ENCODE peak calls at places on chromosomes 7 and 10, in six cellular contexts. K is progenitor cell of endocrine pancreas; V is activated CD4-positive, alpha-beta T cell treated with anti-CD3 and anti-CD28 coated beads, Interleukin-2, amount 50 U/mL, for 48 hours; O is left lobe of liver; G is SK-MEL-5; D is PC-9. X is an unnamed sample.

GRCh38 chr10:76558586-76558985 is 1079.0 kb downstream of the KCNMA1 start:
- DNase-seq in K (no peak), G (no peak), V (no peak), O (peak), D (no peak), X (no peak)

GRCh38 chr10:82609845-82610244 is 734.9 kb downstream of the NRG3 start:
- DNase-seq in O (no peak), V (no peak), G (no peak), K (no peak), D (no peak), X (no peak)

GRCh38 chr7:96599288-96599936 is 110.2 kb downstream of the SEM1 start:
- DNase-seq in V (no peak), K (no peak), O (no peak), G (no peak), D (no peak), X (no peak)

GRCh38 chr10:114565066-114565465 is 93.0 kb downstream of the ABLIM1 start:
- DNase-seq in D (no peak), O (no peak), K (no peak), G (no peak), V (no peak), X (no peak)

GRCh38 chr7:66265566-66265965 is 60.4 kb downstream of the TPST1 start:
- DNase-seq in V (no peak), G (peak), K (no peak), O (no peak), D (no peak), X (peak)

GRCh38 chr10:62018141-62018911 is 116.8 kb downstream of the ARID5B start:
- DNase-seq in G (peak), D (no peak), V (no peak), O (no peak), K (no peak), X (no peak)

GRCh38 chr7:111633878-111634277 is 71.6 kb upstream of the IMMP2L start:
- DNase-seq in O (no peak), V (no peak), K (no peak), G (no peak), D (no peak), X (no peak)

GRCh38 chr7:135853499-135853898 is 104.9 kb upstream of the FAM180A start:
- DNase-seq in D (no peak), G (peak), K (no peak), V (no peak), O (no peak), X (no peak)

GRCh38 chr10:23968296-23968695 is 240.6 kb upstream of the KIAA1217 start:
- DNase-seq in G (peak), O (no peak), K (no peak), D (no peak), V (no peak), X (no peak)

GRCh38 chr10:7185367-7185690 is 225.5 kb downstream of the SFMBT2 start:
- DNase-seq in D (no peak), K (no peak), G (no peak), O (no peak), V (no peak), X (no peak)

GRCh38 chr7:128247108-128247507 is 6.0 kb downstream of the LEP start:
- DNase-seq in V (no peak), G (no peak), D (no peak), K (no peak), O (no peak), X (no peak)